ENCODE peak calls at places on chromosome 5, in eight cellular contexts. K is body of pancreas; M is activated T-cell treated with anti-CD3 and anti-CD28 coated beads, Interleukin-2, amount 50 U/mL, for 72 hours; Z is fibroblast of mammary gland; P is hypothalamus; Q is CD4-positive, alpha-beta T cell; Y is neural crest cell; W is GM13977. I is an unnamed sample.

GRCh38 chr5:157180374-157181264 is at the start of gene ITK:
- DNase-seq in K (no peak), P (no peak), M (peak; percentile 36), Z (no peak), Y (no peak), W (no peak), Q (peak; percentile 38), I (no peak)

GRCh38 chr5:42572313-42572712 is 149.1 kb downstream of the GHR start:
- DNase-seq in K (no peak), P (no peak), Y (no peak), Z (no peak), Q (no peak), M (no peak), W (no peak), I (no peak)

GRCh38 chr5:172549708-172550095 is 91.4 kb upstream of the NEURL1B start:
- DNase-seq in M (no peak), Q (no peak), W (no peak), K (no peak), Y (no peak), Z (no peak), P (no peak), I (no peak)

GRCh38 chr5:123538670-123539459 is 26.9 kb downstream of the CSNK1G3 start:
- DNase-seq in M (no peak), Q (no peak), K (peak; percentile 5), W (no peak), Z (peak; percentile 44), P (no peak), Y (no peak), I (no peak)

GRCh38 chr5:74318985-74319563 is 321.5 kb downstream of the ENC1 start:
- DNase-seq in K (no peak), Z (peak; percentile 72), W (no peak), P (no peak), M (peak; percentile 54), Y (no peak), Q (no peak), I (no peak)

GRCh38 chr5:73733219-73733618 is 107.2 kb downstream of the ARHGEF28 start:
- DNase-seq in K (peak; percentile 60), W (no peak), Q (no peak), M (no peak), Y (no peak), P (no peak), Z (peak; percentile 60), I (no peak)

GRCh38 chr5:180370861-180371641 is 17.9 kb upstream of the GFPT2 start:
- DNase-seq in W (no peak), M (no peak), Q (no peak), K (no peak), Y (no peak), Z (peak; percentile 39), P (peak; percentile 21), I (no peak)

GRCh38 chr5:5369051-5369450 is 53.4 kb upstream of the ICE1 start:
- DNase-seq in Y (no peak), K (no peak), M (no peak), Z (no peak), Q (no peak), P (no peak), W (no peak), I (no peak)

GRCh38 chr5:424259-425110 is 18.5 kb upstream of the EXOC3 start:
- DNase-seq in Y (no peak), Q (no peak), P (no peak), K (no peak), M (no peak), W (peak; percentile 88), Z (peak; percentile 29), I (no peak)

GRCh38 chr5:61280766-61281427 is 51.2 kb upstream of the ZSWIM6 start:
- DNase-seq in Y (no peak), W (no peak), M (no peak), P (no peak), K (peak; percentile 85), Z (no peak), Q (no peak), I (no peak)

I was measured in colonic mucosa.